ENCODE peak calls at places on chromosomes 3 and 15, in six cellular contexts. Q is HFFc6; D is NCI-H2029 treated with DMSO at 0.1 percent for 48 hours; P is AG10803; Y is left colon; V is stimulated activated CD4-positive, alpha-beta T cell treated with anti-CD3 and anti-CD28 coated beads, Interleukin-1b, Interleukin-23, amount 100 ng/mL, for 24 hours. A is an unnamed sample.

GRCh38 chr15:74304459-74304858 is 63.0 kb downstream of the CYP11A1 start:
- DNase-seq in Q (no peak), D (no peak), P (no peak), Y (no peak), V (no peak), A (no peak)

GRCh38 chr3:157436583-157437300 is at the start of gene PTX3:
- DNase-seq in Q (peak; percentile 68), D (no peak), P (peak; percentile 90), Y (no peak), V (no peak), A (peak; percentile 25)

GRCh38 chr3:140499114-140499757 is 178.6 kb upstream of the TRIM42 start:
- DNase-seq in Q (no peak), D (peak; percentile 12), P (peak; percentile 5), Y (no peak), V (no peak), A (no peak)

GRCh38 chr3:70006089-70006488 is 6.6 kb downstream of the SAMMSON start:
- DNase-seq in Q (no peak), D (no peak), P (no peak), Y (no peak), V (no peak), A (no peak)

GRCh38 chr15:70575251-70576227 is 187.8 kb downstream of the UACA start:
- DNase-seq in Q (no peak), D (no peak), P (peak; percentile 64), Y (peak; percentile 4), V (no peak), A (no peak)

GRCh38 chr3:194225988-194226663 is 90.2 kb downstream of the HES1 start:
- DNase-seq in Q (no peak), D (no peak), P (peak; percentile 29), Y (no peak), V (no peak), A (no peak)

GRCh38 chr15:25733856-25734679 is 129.1 kb downstream of the ATP10A start:
- DNase-seq in Q (no peak), D (no peak), P (no peak), Y (no peak), V (no peak), A (no peak)

GRCh38 chr3:127218457-127218922 is 25.6 kb downstream of the PRR23E start:
- DNase-seq in Q (no peak), D (no peak), P (no peak), Y (no peak), V (no peak), A (no peak)

GRCh38 chr15:81507831-81508230 is 133.8 kb upstream of the TMC3 start:
- DNase-seq in Q (no peak), D (no peak), P (no peak), Y (no peak), V (no peak), A (no peak)

GRCh38 chr3:111314146-111314873 is 227.7 kb upstream of the CD96 start:
- DNase-seq in Q (no peak), D (no peak), P (no peak), Y (no peak), V (no peak), A (no peak)

A was measured in heart left ventricle.